ENCODE peak calls at places on chromosomes 3 and 15, in six cellular contexts. I is Peyer's patch, L is fibroblast of the aortic adventitia, J is Panc1, T is A549, A is prostate gland. P is an unnamed sample.
A peak's percentile ranks its signal among the peaks of the same experiment; 100 is the strongest.

GRCh38 chr3:39933986-39934693 is 124.7 kb downstream of the MYRIP start:
- DNase-seq in T (no peak), L (peak; percentile 21), A (peak; percentile 10), I (no peak), J (no peak), P (no peak)

GRCh38 chr15:85289677-85290365 is 90.6 kb upstream of the AKAP13 start:
- DNase-seq in A (peak; percentile 76), T (peak; percentile 71), I (peak; percentile 60), L (peak; percentile 62), J (peak; percentile 32), P (no peak)

GRCh38 chr3:145815707-145816413 is 345.1 kb downstream of the PLOD2 start:
- DNase-seq in L (no peak), A (no peak), I (no peak), T (no peak), J (no peak), P (no peak)

GRCh38 chr15:66294157-66294931 is 976 bp downstream of the DIS3L start:
- DNase-seq in L (peak; percentile 78), T (peak; percentile 65), I (peak; percentile 55), J (peak; percentile 15), A (no peak), P (peak; percentile 24)

GRCh38 chr3:52019352-52020080 is 23.8 kb upstream of the RPL29 start:
- DNase-seq in I (no peak), J (no peak), L (no peak), T (no peak), A (no peak), P (no peak)

GRCh38 chr15:70783610-70784021 is 20.3 kb upstream of the UACA start:
- DNase-seq in L (peak; percentile 65), A (no peak), I (peak; percentile 82), T (peak; percentile 74), J (no peak), P (no peak)

GRCh38 chr15:70293606-70294470 is 196.1 kb upstream of the TLE3 start:
- DNase-seq in L (no peak), I (no peak), J (no peak), A (no peak), T (no peak), P (no peak)

GRCh38 chr3:124620600-124621063 is 109.6 kb upstream of the UMPS start:
- DNase-seq in T (peak; percentile 63), L (peak; percentile 25), I (peak; percentile 88), A (no peak), J (no peak), P (no peak)

GRCh38 chr3:39146611-39147373 is 6.6 kb downstream of the CSRNP1 start:
- DNase-seq in J (peak; percentile 67), T (peak; percentile 91), A (peak; percentile 67), L (peak; percentile 93), I (peak; percentile 92), P (no peak)

GRCh38 chr15:90126457-90127435 is 24.5 kb upstream of the IDH2 start:
- DNase-seq in T (peak; percentile 50), J (no peak), A (no peak), I (no peak), L (no peak), P (no peak)

GRCh38 chr15:53837263-53837662 is 77.8 kb upstream of the WDR72 start:
- DNase-seq in T (peak; percentile 18), I (no peak), J (no peak), A (peak; percentile 48), L (no peak), P (no peak)

GRCh38 chr15:52308446-52309153 is 13.0 kb upstream of the MYO5C start:
- DNase-seq in T (no peak), I (no peak), J (no peak), A (no peak), L (no peak), P (peak; percentile 47)

GRCh38 chr3:72042397-72043211 is 257.7 kb upstream of the PROK2 start:
- DNase-seq in T (no peak), J (no peak), L (peak; percentile 68), A (no peak), I (no peak), P (no peak)

GRCh38 chr15:73052679-73053397 is 575 bp downstream of the NEO1 start:
- DNase-seq in A (peak; percentile 46), J (no peak), T (peak; percentile 62), I (peak; percentile 72), L (peak; percentile 17), P (no peak)

DNA sequence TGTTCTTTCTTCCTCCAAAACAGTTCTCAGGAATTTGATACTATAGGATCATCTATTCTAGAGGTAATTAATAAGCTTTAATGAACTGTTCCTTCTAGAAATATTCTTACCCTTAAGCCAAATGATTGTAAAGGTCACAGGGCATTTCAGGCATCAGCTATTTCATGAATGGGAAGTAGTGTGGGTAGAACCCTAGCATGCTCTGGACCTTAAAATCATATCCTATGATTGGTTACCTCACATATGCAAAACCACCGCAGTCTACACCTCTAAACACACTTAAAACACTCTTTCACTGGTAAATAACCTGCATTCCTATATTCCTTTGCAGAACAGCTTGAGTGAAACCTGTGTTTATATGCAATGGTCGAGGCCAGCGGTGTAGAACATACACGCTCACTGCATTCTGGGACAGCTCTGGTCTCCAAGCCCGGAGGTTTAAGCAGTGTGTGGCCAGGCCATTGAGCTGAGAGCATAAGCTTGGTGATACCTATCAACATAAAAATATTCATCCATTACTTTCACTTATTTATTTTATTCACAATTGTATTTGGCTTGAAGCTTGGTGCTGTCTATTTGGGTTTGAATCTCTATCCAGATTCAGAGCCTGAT is 87.7 kb upstream of the RASGRP1 start:
- DNase-seq in J (no peak), I (no peak), T (no peak), L (no peak), A (no peak), P (no peak)
- H3K4me3 ChIP-seq in J (no peak overlapping the region), I (no peak overlapping the region), T (no peak overlapping the region), L (no peak overlapping the region), A (no peak overlapping the region), P (no peak overlapping the region)

GRCh38 chr3:4977001-4977888 is 2.0 kb upstream of the BHLHE40 start:
- DNase-seq in I (peak; percentile 89), A (peak; percentile 47), J (no peak), L (peak; percentile 86), T (peak; percentile 88), P (peak; percentile 82)
- TF ChIP-seq CTCF in I (peak; percentile 1), A (no peak), J (no peak), L (no peak), T (no peak), P (no peak)

DNA sequence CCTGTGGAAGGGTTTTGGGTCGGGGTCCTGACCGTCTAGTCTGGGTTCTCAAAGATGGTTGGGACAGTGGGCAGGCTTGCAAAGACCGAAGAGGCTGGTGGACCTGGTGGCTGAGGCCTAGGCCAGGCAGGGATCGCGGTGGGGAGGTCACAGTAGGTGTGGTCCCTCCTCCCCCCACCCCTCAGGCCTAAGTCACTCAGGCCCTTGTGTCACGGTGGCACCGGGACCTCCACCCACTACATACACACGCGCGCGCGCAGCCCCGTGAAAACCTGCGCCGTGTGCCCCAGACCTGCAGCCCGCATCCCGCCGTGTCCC is 24.2 kb downstream of the SEC61A1 start:
- DNase-seq in A (no peak), I (no peak), T (no peak), J (no peak), L (no peak), P (no peak)
- H3K4me3 ChIP-seq in A (peak overlapping the region; percentile 12), I (peak overlapping the region; percentile 48), T (no peak overlapping the region), J (no peak overlapping the region), L (peak overlapping the region; percentile 28), P (peak overlapping the region; percentile 2)

DNA sequence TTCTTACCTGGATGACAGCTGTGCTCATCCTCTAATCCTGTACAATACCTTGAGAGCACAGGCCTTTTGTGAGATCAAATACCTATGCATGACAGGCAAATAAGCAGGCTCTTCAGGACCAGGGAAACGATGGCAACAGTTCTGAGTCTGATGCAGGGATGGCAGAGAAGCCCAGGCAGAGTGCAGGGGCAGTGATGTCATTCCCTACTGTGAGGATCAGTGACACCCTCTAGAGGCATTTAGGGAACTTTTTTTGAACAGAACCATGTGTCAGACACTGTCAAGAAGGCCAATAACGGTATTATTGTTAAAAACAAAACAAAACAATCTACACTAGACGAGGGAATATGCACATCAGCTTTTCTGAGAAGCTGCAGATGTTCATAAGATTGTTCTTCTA is 314.8 kb upstream of the CTDSPL start:
- DNase-seq in I (no peak), L (peak; percentile 23), A (no peak), T (peak; percentile 20), J (no peak), P (no peak)
- TF ChIP-seq CTCF in I (no peak), L (no peak), A (no peak), T (no peak), J (no peak), P (no peak)

GRCh38 chr3:177597325-177598109 is 400.2 kb upstream of the TBL1XR1 start:
- DNase-seq in A (peak; percentile 46), I (peak; percentile 62), L (peak; percentile 98), T (no peak), J (no peak), P (no peak)
- H3K4me3 ChIP-seq in A (no peak overlapping the region), I (no peak overlapping the region), L (no peak overlapping the region), T (no peak overlapping the region), J (no peak overlapping the region), P (no peak overlapping the region)

DNA sequence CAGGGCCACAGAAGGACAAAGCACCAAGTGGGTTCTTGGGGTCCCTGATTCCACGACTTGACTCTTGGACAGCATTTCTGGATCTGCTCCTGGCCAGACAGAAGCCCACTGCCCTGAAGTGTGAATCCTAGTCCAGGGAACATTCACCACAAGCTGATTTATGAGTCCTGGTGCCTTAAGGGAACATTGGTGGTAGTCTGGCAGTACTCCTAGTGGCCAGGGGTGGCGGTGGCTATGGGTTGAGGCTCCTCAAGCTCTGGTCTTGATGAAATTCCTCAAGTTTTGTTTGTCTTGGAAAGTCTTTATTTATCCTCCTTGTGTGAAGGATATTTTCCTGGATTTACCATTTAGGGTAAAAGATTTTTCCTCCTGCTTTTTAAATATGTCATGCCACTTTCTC is 307.5 kb downstream of the PYDC2 start:
- DNase-seq in A (no peak), T (peak; percentile 6), L (no peak), I (no peak), J (no peak), P (no peak)
- TF ChIP-seq CTCF in A (no peak), T (no peak), L (no peak), I (no peak), J (no peak), P (peak; percentile 45)

GRCh38 chr3:30613135-30613825 is 6.9 kb downstream of the TGFBR2 start:
- DNase-seq in I (no peak), L (no peak), A (no peak), T (no peak), J (no peak), P (no peak)
- H3K4me3 ChIP-seq in I (no peak overlapping the region), L (no peak overlapping the region), A (no peak overlapping the region), T (no peak overlapping the region), J (no peak overlapping the region), P (no peak overlapping the region)

GRCh38 chr15:74798388-74799254 is 14.0 kb upstream of the LMAN1L start:
- DNase-seq in L (no peak), I (peak; percentile 91), A (peak; percentile 83), T (no peak), J (no peak), P (no peak)
- TF ChIP-seq CTCF in L (no peak), I (peak; percentile 37), A (peak; percentile 23), T (no peak), J (no peak), P (peak; percentile 44)

GRCh38 chr15:33068531-33068990 is 126.0 kb downstream of the FMN1 start:
- DNase-seq in T (peak; percentile 81), L (no peak), A (peak; percentile 93), J (no peak), I (peak; percentile 76), P (no peak)
- H3K4me3 ChIP-seq in T (peak overlapping the region; percentile 26), L (no peak overlapping the region), A (peak overlapping the region; percentile 0), J (no peak overlapping the region), I (no peak overlapping the region), P (no peak overlapping the region)

P was measured in GM12864.